ENCODE peak calls at places on chromosomes 11 and 22, in five cellular contexts. O is PC-3, M is K562, B is fibroblast of lung, Q is IMR-90. G is an unnamed sample.

GRCh38 chr11:7332451-7332850 is 80.7 kb downstream of the SYT9 start:
- DNase-seq in O (no peak), M (no peak), B (no peak), Q (no peak), G (no peak)

GRCh38 chr11:17343907-17344306 is 7.7 kb upstream of the NCR3LG1 start:
- DNase-seq in O (peak), M (no peak), B (peak), Q (peak), G (no peak)

GRCh38 chr11:13603661-13604060 is 64.8 kb upstream of the FAR1 start:
- DNase-seq in O (no peak), M (no peak), B (no peak), Q (no peak), G (no peak)

GRCh38 chr11:130389315-130389935 is 39.0 kb downstream of the ADAMTS8 start:
- DNase-seq in O (no peak), M (no peak), B (no peak), Q (no peak), G (peak)

GRCh38 chr11:123145661-123146060 is 49.4 kb downstream of the CLMP start:
- DNase-seq in O (no peak), M (no peak), B (no peak), Q (no peak), G (no peak)

GRCh38 chr11:68043349-68044144 is 4.7 kb downstream of the TCIRG1 start:
- DNase-seq in O (no peak), M (peak), B (peak), Q (peak), G (no peak)

GRCh38 chr22:23495614-23496444 is 84.3 kb downstream of the IGLL1 start:
- DNase-seq in O (no peak), M (no peak), B (no peak), Q (no peak), G (peak)

GRCh38 chr22:29263791-29264216 is 4.0 kb downstream of the RHBDD3 start:
- DNase-seq in O (no peak), M (no peak), B (no peak), Q (no peak), G (no peak)

GRCh38 chr22:37486224-37486845 is at the start of gene MFNG:
- DNase-seq in O (peak), M (peak), B (peak), Q (peak), G (peak)

GRCh38 chr11:59678118-59678812 is 9.4 kb upstream of the PATL1 start:
- DNase-seq in O (no peak), M (no peak), B (peak), Q (no peak), G (no peak)

GRCh38 chr22:46472722-46473016 is 64.8 kb downstream of the CELSR1 start:
- DNase-seq in O (no peak), M (no peak), B (no peak), Q (no peak), G (no peak)

GRCh38 chr11:61092280-61092766 is 10.0 kb upstream of the CD5 start:
- DNase-seq in O (no peak), M (no peak), B (no peak), Q (no peak), G (no peak)

GRCh38 chr11:108886608-108887007 is 221.7 kb downstream of the DDX10 start:
- DNase-seq in O (peak), M (no peak), B (peak), Q (peak), G (no peak)
- H3K27ac ChIP-seq in O (peak), M (no peak), B (no peak), Q (no peak), G (no peak)

GRCh38 chr22:21896951-21897513 is 29.6 kb upstream of the MAPK1 start:
- DNase-seq in O (no peak), M (no peak), B (no peak), Q (no peak), G (no peak)
- TF ChIP-seq CTCF in O (no peak), M (no peak), B (no peak), Q (no peak), G (no peak)

GRCh38 chr11:86799680-86800075 is 664 bp upstream of the PRSS23 start:
- DNase-seq in O (no peak), M (no peak), B (no peak), Q (no peak), G (no peak)
- H2AFZ ChIP-seq in O (peak), M (no peak), B (no peak), Q (peak), G (no peak)

DNA sequence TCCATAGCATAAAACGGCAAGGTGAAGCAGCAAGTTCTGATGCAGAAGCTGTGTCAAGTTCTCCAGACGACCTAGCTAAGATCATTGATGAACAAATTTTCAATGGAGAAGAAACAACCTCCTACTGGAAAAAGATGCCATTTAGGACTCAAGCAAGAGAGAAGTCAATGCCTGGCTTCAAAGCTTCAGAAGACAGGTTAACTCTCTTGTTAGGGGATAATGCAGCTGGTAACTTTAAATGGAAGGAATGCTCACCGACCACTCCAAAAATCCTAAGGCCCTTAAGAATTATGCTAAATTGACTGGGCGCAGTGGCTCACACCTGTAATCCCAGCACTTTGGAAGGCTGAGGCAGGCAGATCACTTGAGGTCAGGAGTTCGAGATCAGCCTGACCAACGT is 31.3 kb downstream of the CLTCL1 start:
- DNase-seq in O (no peak), M (peak), B (no peak), Q (no peak), G (no peak)
- H3K27ac ChIP-seq in O (no peak), M (no peak), B (peak), Q (peak), G (peak)

DNA sequence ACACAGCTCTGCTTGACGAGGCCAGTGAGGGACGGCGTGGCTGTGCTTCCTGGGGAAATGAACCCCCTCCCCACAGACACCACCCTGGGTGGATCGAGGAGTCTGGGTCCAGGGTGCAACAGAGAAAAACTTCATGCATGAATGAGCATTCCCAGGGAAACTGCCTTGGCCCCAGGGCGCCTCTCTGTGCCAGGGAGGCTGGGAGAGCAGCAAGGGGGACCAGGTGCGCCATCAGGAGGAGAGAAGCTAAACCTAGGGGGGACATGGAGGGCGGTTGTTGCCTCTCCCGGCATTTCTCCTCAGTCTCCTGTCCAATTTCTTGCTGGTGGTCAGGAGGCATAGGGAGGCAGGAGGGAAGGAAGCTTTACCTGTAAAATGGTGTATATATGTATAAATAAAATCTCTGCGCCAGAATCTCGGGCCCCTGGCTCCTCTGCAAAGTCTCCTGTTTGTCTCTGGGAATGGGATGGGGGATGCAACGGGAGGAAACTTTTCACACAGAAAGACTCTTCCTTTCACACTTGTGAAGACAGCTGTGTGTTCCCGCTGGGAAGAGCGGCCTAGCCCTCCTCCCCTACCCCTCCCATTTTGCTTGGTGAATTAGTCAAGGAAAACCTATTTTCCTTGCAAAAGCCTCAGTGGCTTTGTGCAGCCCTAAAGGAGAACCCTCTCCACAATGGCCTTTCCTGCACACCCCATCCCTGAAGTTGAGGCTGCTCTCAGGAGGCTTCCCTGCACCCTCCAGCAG is 9.2 kb upstream of the IGF2 start:
- DNase-seq in O (no peak), M (no peak), B (no peak), Q (no peak), G (no peak)
- TF ChIP-seq CTCF in O (no peak), M (no peak), B (no peak), Q (no peak), G (no peak)

GRCh38 chr11:104584823-104585222 is 313.4 kb downstream of the CASP12 start:
- DNase-seq in O (no peak), M (no peak), B (no peak), Q (no peak), G (no peak)
- H2AFZ ChIP-seq in O (no peak), M (no peak), B (no peak), Q (no peak), G (no peak)

GRCh38 chr22:41263704-41264103 is 22.3 kb downstream of the RANGAP1 start:
- DNase-seq in O (no peak), M (no peak), B (peak), Q (peak), G (no peak)
- H3K27ac ChIP-seq in O (no peak), M (no peak), B (no peak), Q (no peak), G (no peak)

GRCh38 chr11:82494988-82495432 is 238.7 kb downstream of the FAM181B start:
- DNase-seq in O (peak), M (no peak), B (no peak), Q (no peak), G (no peak)
- TF ChIP-seq CTCF in O (peak), M (no peak), B (no peak), Q (peak), G (peak)

DNA sequence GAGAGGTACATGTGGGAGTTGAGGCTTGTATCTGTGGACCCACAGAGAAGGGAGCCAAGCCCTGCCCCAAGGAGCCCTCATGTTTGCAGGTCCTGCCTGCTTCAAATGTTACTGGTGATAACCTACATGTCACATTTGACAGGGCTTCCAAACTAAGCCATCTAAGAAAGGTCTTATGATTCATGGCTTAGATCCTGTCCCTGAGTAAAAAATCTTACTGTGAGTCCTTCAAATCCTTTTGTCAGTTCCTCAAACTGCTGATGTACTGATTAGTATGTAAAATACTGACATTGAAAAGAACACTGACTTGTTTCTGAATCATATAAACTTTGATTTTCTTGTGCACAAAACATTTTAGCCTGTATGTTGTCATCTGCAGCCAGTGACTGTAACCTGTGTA is 1.0 kb upstream of the PANX1 start:
- DNase-seq in O (no peak), M (no peak), B (no peak), Q (no peak), G (no peak)
- H2AFZ ChIP-seq in O (no peak), M (no peak), B (no peak), Q (peak), G (peak)

GRCh38 chr22:19846620-19847344 is 7.9 kb downstream of the GNB1L start:
- DNase-seq in O (no peak), M (peak), B (no peak), Q (no peak), G (no peak)

GRCh38 chr22:19843857-19844422 is 10.7 kb downstream of the GNB1L start:
- DNase-seq in O (no peak), M (peak), B (no peak), Q (no peak), G (no peak)

GRCh38 chr22:19843107-19843856 is 11.4 kb downstream of the GNB1L start:
- DNase-seq in O (no peak), M (peak), B (no peak), Q (no peak), G (no peak)

GRCh38 chr22:19845369-19845722 is 9.3 kb downstream of the GNB1L start:
- DNase-seq in O (no peak), M (peak), B (no peak), Q (no peak), G (no peak)

DNA sequence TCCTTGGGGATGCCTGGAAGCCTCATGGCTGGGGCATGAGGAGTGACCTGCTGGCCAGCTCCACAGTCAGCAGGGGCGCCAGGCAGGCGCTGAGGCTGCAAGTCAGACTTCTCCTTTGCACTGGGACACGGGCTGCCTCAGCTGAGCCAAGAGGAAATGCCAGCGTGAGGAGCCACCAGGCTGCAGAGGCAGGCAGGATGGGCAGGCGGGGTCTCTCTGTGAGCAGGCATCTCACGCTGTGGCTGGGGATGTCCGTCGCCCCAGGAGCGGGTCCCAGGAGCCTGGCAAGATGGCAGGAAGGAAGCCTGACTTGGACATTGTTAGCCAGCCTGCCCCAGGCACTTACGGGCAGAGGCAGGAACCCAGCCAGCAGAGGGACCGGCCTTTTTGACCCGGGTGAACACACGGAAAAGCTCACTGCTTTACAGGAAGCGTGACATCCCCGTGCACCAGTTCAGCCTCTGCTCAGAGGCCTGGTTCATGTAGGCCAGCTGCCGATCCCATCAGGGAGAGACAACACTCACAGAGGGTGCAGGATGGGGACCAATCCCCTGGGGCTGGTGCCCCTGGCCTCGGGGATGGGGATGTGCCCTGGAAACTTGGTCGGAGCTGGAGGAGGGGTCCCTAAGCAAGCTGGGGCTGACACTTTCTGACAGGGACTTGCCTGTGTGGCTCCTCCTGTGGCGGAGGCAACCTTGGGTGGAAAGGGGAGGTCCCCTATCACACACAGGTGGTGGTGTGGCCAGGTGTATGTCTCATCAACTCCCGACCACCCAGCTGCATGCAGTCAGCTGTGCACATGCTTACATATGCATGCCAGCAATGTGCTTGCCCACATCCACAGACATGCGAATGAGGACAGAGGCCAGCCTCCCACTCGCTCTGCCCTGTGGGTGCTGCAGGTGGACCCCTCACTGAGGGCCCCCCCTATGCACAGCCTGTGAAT is 10.0 kb downstream of the GNB1L start:
- DNase-seq in O (peak), M (peak), B (peak), Q (peak), G (no peak)
- H3K27ac ChIP-seq in O (no peak), M (no peak), B (no peak), Q (no peak), G (peak)